ENCODE peak calls at places on chromosomes 11 and 22, in seven cellular contexts. S is GM23338, J is MM.1S, G is HCT116, D is PC-3, L is GM23248, V is hepatocyte. K is an unnamed sample.

GRCh38 chr11:129734654-129735053 is 81.0 kb upstream of the TMEM45B start:
- DNase-seq in V (no peak), D (no peak), G (no peak), L (no peak), S (no peak), J (no peak), K (no peak)

GRCh38 chr11:830295-831131 is 2.2 kb upstream of the CD151 start:
- DNase-seq in V (peak; percentile 90), J (peak; percentile 48), L (peak; percentile 85), D (no peak), S (peak; percentile 95), G (no peak), K (peak; percentile 96)

GRCh38 chr22:47647181-47647580 is 884.7 kb downstream of the TBC1D22A start:
- DNase-seq in J (no peak), D (no peak), G (no peak), L (no peak), V (no peak), S (no peak), K (no peak)

GRCh38 chr11:2794419-2794795 is 91.2 kb downstream of the CDKN1C start:
- DNase-seq in V (no peak), L (no peak), D (no peak), J (no peak), G (no peak), S (no peak), K (no peak)

GRCh38 chr11:130383363-130384168 is 44.8 kb downstream of the ADAMTS8 start:
- DNase-seq in G (no peak), J (no peak), L (peak; percentile 40), V (peak; percentile 65), D (peak; percentile 98), S (peak; percentile 66), K (no peak)

GRCh38 chr11:102456381-102456780 is 3.8 kb upstream of the TMEM123 start:
- DNase-seq in G (no peak), D (no peak), J (no peak), V (no peak), S (no peak), L (peak; percentile 44), K (no peak)

GRCh38 chr22:24133187-24133965 is 47.9 kb upstream of the SUSD2 start:
- DNase-seq in J (no peak), L (peak; percentile 9), D (no peak), S (peak; percentile 51), G (no peak), V (no peak), K (no peak)

GRCh38 chr11:107591098-107591445 is at the start of gene ELMOD1:
- DNase-seq in L (peak; percentile 76), V (peak; percentile 78), D (peak; percentile 45), J (peak; percentile 71), S (peak; percentile 72), G (no peak), K (peak; percentile 85)

GRCh38 chr22:47780281-47780875 is 1017.9 kb downstream of the TBC1D22A start:
- DNase-seq in J (no peak), L (no peak), G (no peak), D (no peak), V (no peak), S (no peak), K (no peak)

GRCh38 chr11:15062631-15063030 is 10.8 kb upstream of the CALCB start:
- DNase-seq in G (no peak), S (no peak), J (no peak), V (no peak), L (no peak), D (no peak), K (no peak)

GRCh38 chr11:587978-588380 is 11.7 kb downstream of the PHRF1 start:
- DNase-seq in D (no peak), V (peak; percentile 93), J (no peak), L (peak; percentile 67), G (no peak), S (no peak), K (no peak)

GRCh38 chr11:116035972-116036371 is 531.8 kb upstream of the CADM1 start:
- DNase-seq in S (peak; percentile 22), J (no peak), D (no peak), G (no peak), L (no peak), V (no peak), K (no peak)

GRCh38 chr11:72781313-72782080 is 12.3 kb downstream of the STARD10 start:
- DNase-seq in V (peak; percentile 83), J (peak; percentile 37), S (peak; percentile 66), L (peak; percentile 34), D (peak; percentile 28), G (no peak), K (peak; percentile 70)

GRCh38 chr11:45905095-45905494 is 2.0 kb downstream of the FREY1 start:
- DNase-seq in G (no peak), L (no peak), J (no peak), S (no peak), V (no peak), D (no peak), K (no peak)

GRCh38 chr22:22671506-22671905 is 27.1 kb downstream of the GGTLC2 start:
- DNase-seq in D (no peak), L (no peak), S (no peak), G (no peak), V (no peak), J (no peak), K (no peak)

GRCh38 chr11:120778692-120779490 is 245.0 kb upstream of the TBCEL start:
- DNase-seq in J (no peak), S (peak; percentile 46), L (no peak), V (no peak), D (no peak), G (no peak), K (no peak)

GRCh38 chr11:15969701-15970329 is 386.5 kb downstream of the SOX6 start:
- DNase-seq in S (no peak), V (no peak), D (no peak), L (peak; percentile 84), J (no peak), G (no peak), K (no peak)

GRCh38 chr11:1876361-1877063 is 15.2 kb downstream of the PRR33 start:
- DNase-seq in J (no peak), G (no peak), L (peak; percentile 57), D (peak; percentile 46), V (peak; percentile 79), S (peak; percentile 74), K (peak; percentile 65)

GRCh38 chr11:45856044-45856468 is 8.8 kb downstream of the CRY2 start:
- DNase-seq in S (no peak), V (no peak), D (no peak), L (peak; percentile 71), J (no peak), G (no peak), K (no peak)

DNA sequence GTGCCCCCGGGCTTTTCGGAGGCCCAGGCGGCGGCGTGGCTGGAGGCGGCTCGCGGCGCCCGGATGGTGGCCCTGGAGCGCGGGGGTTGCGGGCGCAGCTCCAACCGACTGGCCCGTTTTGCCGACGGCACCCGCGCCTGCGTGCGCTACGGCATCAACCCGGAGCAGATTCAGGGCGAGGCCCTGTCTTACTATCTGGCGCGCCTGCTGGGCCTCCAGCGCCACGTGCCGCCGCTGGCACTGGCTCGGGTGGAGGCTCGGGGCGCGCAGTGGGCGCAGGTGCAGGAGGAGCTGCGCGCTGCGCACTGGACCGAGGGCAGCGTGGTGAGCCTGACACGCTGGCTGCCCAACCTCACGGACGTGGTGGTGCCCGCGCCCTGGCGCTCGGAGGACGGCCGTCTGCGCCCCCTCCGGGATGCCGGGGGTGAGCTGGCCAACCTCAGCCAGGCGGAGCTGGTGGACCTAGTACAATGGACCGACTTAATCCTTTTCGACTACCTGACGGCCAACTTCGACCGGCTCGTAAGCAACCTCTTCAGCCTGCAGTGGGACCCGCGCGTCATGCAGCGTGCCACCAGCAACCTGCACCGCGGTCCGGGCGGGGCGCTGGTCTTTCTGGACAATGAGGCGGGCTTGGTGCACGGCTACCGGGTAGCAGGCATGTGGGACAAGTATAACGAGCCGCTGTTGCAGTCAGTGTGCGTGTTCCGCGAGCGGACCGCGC is 932 bp downstream of the FJX1 start:
- DNase-seq in J (peak; percentile 65), G (no peak), D (peak; percentile 45), S (peak; percentile 66), V (peak; percentile 63), L (peak; percentile 80), K (peak; percentile 75)
- TF ChIP-seq EZH2phosphoT487 in J (no peak), G (no peak), D (peak; percentile 59), S (no peak), V (no peak), L (no peak), K (no peak)

GRCh38 chr11:27718853-27719574 is 18.8 kb upstream of the BDNF start:
- DNase-seq in G (no peak), D (peak; percentile 47), V (peak; percentile 72), J (no peak), L (peak; percentile 86), S (peak; percentile 80), K (peak; percentile 91)
- TF ChIP-seq EZH2 in G (no peak), D (no peak), V (no peak), J (no peak), L (no peak), S (no peak), K (no peak)

GRCh38 chr22:28741758-28742561 is at the start of the genes CHEK2 and HSCB:
- DNase-seq in L (peak; percentile 99), J (peak; percentile 99), G (peak; percentile 97), S (peak; percentile 99), D (peak; percentile 96), V (peak; percentile 99), K (peak; percentile 99)
- H3K4me3 ChIP-seq in L (peak within 1 kb of the TSS; percentile 86), J (peak within 1 kb of the TSS; percentile 99), G (peak within 1 kb of the TSS; percentile 78), S (peak within 1 kb of the TSS; percentile 68), D (peak within 1 kb of the TSS; percentile 81), V (peak within 1 kb of the TSS; percentile 59), K (peak within 1 kb of the TSS; percentile 61)

GRCh38 chr11:64923151-64923661 is 1.3 kb upstream of the PPP2R5B start:
- DNase-seq in V (no peak), S (no peak), J (no peak), D (no peak), L (no peak), G (no peak), K (no peak)

GRCh38 chr11:64924910-64925284 is 408 bp downstream of the PPP2R5B start:
- DNase-seq in G (no peak), J (no peak), L (peak; percentile 57), V (peak; percentile 34), D (no peak), S (peak; percentile 68), K (peak; percentile 66)

GRCh38 chr11:64926689-64927088 is 2.2 kb downstream of the PPP2R5B start:
- DNase-seq in L (no peak), J (no peak), V (peak; percentile 3), S (no peak), G (no peak), D (no peak), K (no peak)

GRCh38 chr11:64923944-64924909 is at the start of gene PPP2R5B:
- DNase-seq in G (peak; percentile 85), D (peak; percentile 97), L (peak; percentile 98), J (peak; percentile 93), V (peak; percentile 96), S (peak; percentile 94), K (peak; percentile 93)

DNA sequence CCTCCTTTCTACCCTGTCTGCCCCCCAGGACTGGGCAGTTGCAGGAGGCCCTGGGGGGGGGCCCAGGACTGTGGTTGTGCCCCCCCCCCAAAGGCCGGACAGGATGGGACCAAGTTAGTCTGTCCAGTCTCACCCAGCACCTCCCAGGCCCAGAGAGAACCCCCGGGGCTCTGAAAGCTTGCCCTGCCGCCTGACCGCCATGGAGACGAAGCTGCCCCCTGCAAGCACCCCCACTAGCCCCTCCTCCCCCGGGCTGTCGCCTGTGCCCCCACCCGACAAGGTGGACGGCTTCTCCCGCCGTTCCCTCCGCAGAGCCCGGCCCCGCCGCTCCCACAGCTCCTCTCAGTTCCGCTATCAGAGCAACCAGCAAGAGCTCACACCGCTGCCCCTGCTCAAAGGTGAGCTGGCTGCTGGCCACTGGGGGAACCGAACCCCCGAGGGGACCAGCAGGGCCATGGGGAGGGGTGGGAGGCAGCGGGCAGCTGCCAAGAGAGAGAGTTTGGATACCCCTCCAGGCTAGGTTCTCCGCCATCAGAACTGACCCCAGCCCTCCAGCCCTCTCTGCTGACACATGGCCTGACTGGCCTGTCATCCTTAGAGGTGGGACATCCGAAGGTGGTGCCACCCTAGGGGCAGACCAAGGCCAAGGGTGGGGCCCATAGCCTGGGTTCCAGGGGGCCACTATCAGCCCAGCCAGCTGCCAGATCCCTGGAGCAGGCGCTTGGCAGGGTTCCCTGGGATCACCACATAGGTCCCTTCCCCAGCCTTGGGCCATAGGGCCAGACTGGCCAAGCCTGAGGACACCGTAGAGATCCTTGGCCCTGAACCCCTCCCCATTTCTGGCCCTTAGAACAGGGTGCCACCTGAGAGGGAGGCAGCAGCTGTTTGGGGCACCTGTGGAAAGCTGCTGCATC is 1.3 kb downstream of the PPP2R5B start:
- DNase-seq in S (no peak), L (no peak), G (no peak), D (no peak), J (no peak), V (peak; percentile 34), K (peak; percentile 31)
- TF ChIP-seq EZH2phosphoT487 in S (no peak), L (no peak), G (no peak), D (no peak), J (no peak), V (no peak), K (no peak)

K was measured in neural progenitor cell.